ENCODE peak calls at places on chromosomes 11 and 22, in seven cellular contexts. T is left ventricle myocardium inferior, C is MM.1S, G is mammary epithelial cell, M is IMR-90, S is AG04450, H is cardiac muscle cell. N is an unnamed sample. For H3K27me3, the result is how much of the 10 kb centered on the place peaks cover.

GRCh38 chr11:2355000-2355644 is 22.0 kb upstream of the CD81 start:
- DNase-seq in S (no peak), M (peak), H (no peak), C (no peak), T (no peak), G (no peak), N (no peak)

GRCh38 chr11:112097734-112098528 is 11.3 kb downstream of the SDHD start:
- DNase-seq in G (no peak), C (no peak), S (no peak), M (no peak), H (no peak), T (no peak), N (no peak)

GRCh38 chr11:35978173-35978572 is 34.3 kb downstream of the LDLRAD3 start:
- DNase-seq in G (no peak), T (no peak), H (peak), S (no peak), C (no peak), M (no peak), N (no peak)

GRCh38 chr11:12196335-12196734 is 85.9 kb downstream of the MICAL2 start:
- DNase-seq in G (no peak), M (no peak), S (no peak), C (no peak), T (no peak), H (no peak), N (no peak)

GRCh38 chr11:121152764-121153163 is 51.7 kb downstream of the TECTA start:
- DNase-seq in S (no peak), T (no peak), G (no peak), M (no peak), C (no peak), H (no peak), N (no peak)

GRCh38 chr11:95845168-95845567 is 54.9 kb downstream of the CEP57 start:
- DNase-seq in C (no peak), M (no peak), G (no peak), S (no peak), T (no peak), H (no peak), N (no peak)

GRCh38 chr11:17544181-17544622 is at the start of gene USH1C:
- DNase-seq in C (no peak), T (peak), S (no peak), G (no peak), H (peak), M (no peak), N (peak)

GRCh38 chr11:22938691-22939090 is 78.4 kb upstream of the CCDC179 start:
- DNase-seq in M (no peak), T (no peak), G (no peak), C (no peak), S (no peak), H (no peak), N (no peak)

GRCh38 chr22:23282089-23282501 is 101.8 kb downstream of the BCR start:
- DNase-seq in S (peak), M (peak), C (no peak), T (peak), G (peak), H (no peak), N (peak)

GRCh38 chr11:46207270-46207669 is 70.2 kb upstream of the CREB3L1 start:
- DNase-seq in M (no peak), S (no peak), T (no peak), H (no peak), G (no peak), C (no peak), N (no peak)

GRCh38 chr11:119011476-119011875 is 6.7 kb downstream of the RPS25 start:
- DNase-seq in H (no peak), M (no peak), C (no peak), T (no peak), S (no peak), G (no peak), N (no peak)

GRCh38 chr11:6627762-6628241 is 8.6 kb upstream of the TPP1 start:
- DNase-seq in H (no peak), G (no peak), C (peak), S (no peak), T (no peak), M (no peak), N (no peak)

DNA sequence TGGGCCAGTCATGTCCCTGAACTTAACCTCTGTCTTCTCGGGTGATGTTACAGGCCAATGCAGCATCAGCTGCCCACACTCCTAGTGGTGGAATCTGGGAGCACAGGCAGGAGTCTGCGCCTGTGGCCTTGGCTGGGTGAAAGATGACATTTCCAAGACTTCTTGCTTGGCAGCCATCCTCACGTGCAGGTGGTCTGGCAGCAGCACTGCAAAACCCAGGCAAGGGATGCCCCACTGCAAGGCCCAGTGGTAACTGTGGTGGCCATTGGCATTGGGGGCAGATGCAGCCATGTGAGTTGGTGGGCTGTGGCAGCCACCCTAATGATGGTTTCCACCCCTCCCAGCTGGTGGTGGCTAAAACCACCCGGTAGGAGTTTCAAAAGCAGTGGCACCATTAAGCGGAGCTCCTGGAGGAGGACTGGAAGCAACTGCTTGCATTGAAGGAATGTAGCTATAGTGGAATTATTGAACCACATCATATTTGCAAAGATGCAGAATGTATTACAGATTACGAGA is 120.5 kb upstream of the TOP3B start:
- DNase-seq in T (no peak), H (no peak), S (no peak), C (no peak), M (no peak), G (no peak), N (no peak)
- H3K27me3 ChIP-seq in T (half or more), H (half or more), S (under half), C (under half), M (under half), G (under half), N (under half)

GRCh38 chr11:125322317-125322716 is 157.8 kb downstream of the PKNOX2 start:
- DNase-seq in C (no peak), G (no peak), M (no peak), S (no peak), T (no peak), H (no peak), N (no peak)
- H3K4me3 ChIP-seq in C (no peak), G (no peak), M (no peak), S (no peak), T (no peak), H (no peak), N (no peak)

GRCh38 chr11:68844801-68845200 is 3.1 kb upstream of the CPT1A start:
- DNase-seq in T (no peak), H (no peak), M (no peak), G (no peak), S (no peak), C (no peak), N (no peak)
- H3K27me3 ChIP-seq in T (under half), H (half or more), M (under half), G (under half), S (under half), C (under half), N (under half)

GRCh38 chr11:28401446-28401845 is 293.3 kb downstream of the METTL15 start:
- DNase-seq in H (no peak), G (no peak), T (no peak), M (no peak), C (no peak), S (no peak), N (no peak)

DNA sequence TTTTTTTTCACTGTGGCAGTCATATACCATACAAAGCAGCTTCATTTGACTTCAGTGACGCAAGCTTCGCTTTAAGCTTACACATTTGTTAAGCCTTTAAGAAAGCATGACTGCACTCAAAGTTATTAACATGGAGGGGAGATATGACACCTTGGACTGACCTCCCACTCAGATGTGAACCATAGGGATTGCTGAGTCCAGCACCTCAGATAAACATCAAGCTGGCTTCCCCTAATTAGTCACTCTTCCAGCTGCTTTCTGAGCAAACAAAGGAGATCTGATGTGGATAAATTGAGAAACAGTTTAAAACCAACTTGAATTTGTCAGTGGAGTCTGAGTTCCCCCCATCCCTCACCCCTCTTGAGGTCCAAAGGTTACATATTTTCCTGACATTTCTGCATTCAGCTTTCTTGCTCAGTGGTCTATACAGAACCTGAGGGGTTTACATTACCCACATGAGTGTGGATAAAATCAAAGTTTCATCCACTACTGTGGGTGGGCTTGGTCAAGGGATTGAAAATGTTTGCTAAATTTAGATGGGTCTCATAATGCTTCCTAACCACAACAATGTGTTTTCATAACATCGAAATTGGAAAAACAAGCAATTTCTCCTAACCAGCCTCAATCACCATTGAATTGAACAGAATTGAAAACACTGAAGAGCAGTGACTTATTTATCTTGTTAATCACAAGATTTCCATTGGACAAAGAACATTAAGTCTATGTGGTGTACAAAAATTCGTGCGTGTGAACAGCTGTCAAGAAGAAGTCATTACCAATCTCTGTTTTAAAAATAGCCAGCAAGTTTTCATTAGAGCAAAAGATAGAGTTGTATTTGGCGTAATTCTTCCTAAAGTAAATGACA is 292.3 kb downstream of the METTL15 start:
- DNase-seq in H (no peak), S (peak), M (peak), T (no peak), G (peak), C (no peak), N (no peak)
- H3K4me3 ChIP-seq in H (no peak), S (no peak), M (no peak), T (no peak), G (no peak), C (no peak), N (no peak)

GRCh38 chr11:14642453-14642852 is 1.2 kb upstream of the PDE3B start:
- DNase-seq in H (no peak), S (no peak), G (no peak), T (no peak), M (no peak), C (no peak), N (no peak)
- H3K27me3 ChIP-seq in H (under half), S (under half), G (under half), T (under half), M (under half), C (under half), N (under half)

GRCh38 chr11:8870461-8871282 is 40.3 kb upstream of the AKIP1 start:
- DNase-seq in C (peak), S (peak), H (peak), T (peak), G (peak), M (peak), N (peak)

GRCh38 chr11:8872017-8872416 is 39.0 kb upstream of the AKIP1 start:
- DNase-seq in H (no peak), S (no peak), C (no peak), G (no peak), T (no peak), M (no peak), N (no peak)

GRCh38 chr11:8873966-8874365 is 37.0 kb upstream of the AKIP1 start:
- DNase-seq in T (no peak), M (no peak), C (no peak), G (no peak), H (no peak), S (no peak), N (no peak)

GRCh38 chr11:8867856-8868705 is 42.9 kb upstream of the AKIP1 start:
- DNase-seq in H (no peak), C (no peak), S (no peak), M (peak), G (peak), T (no peak), N (peak)

GRCh38 chr11:8871283-8871775 is 39.7 kb upstream of the AKIP1 start:
- DNase-seq in C (no peak), G (peak), H (peak), T (peak), S (peak), M (peak), N (peak)
- H3K4me3 ChIP-seq in C (peak), G (peak), H (peak), T (peak), S (peak), M (peak), N (peak)